ENCODE peak calls at places on chromosomes 5 and 9, in five cellular contexts. X is hepatocyte; R is CD8-positive, alpha-beta memory T cell; Y is A673; I is HCT116. B is an unnamed sample.
A peak's percentile ranks its signal among the peaks of the same experiment; 100 is the strongest.

GRCh38 chr5:148145916-148146315 is 22.4 kb upstream of the SPINK14 start:
- DNase-seq in X (peak; percentile 79), R (no peak), Y (peak; percentile 19), I (no peak), B (no peak)

GRCh38 chr5:158876263-158876942 is 223.3 kb downstream of the EBF1 start:
- DNase-seq in X (no peak), R (no peak), Y (no peak), I (no peak), B (no peak)

GRCh38 chr9:110389148-110389783 is 51.6 kb upstream of the TXNDC8 start:
- DNase-seq in X (no peak), R (no peak), Y (no peak), I (no peak), B (no peak)

GRCh38 chr5:156522651-156523529 is 195.9 kb downstream of the SGCD start:
- DNase-seq in X (no peak), R (no peak), Y (no peak), I (no peak), B (no peak)

GRCh38 chr9:1832960-1833359 is 182.2 kb upstream of the SMARCA2 start:
- DNase-seq in X (no peak), R (no peak), Y (no peak), I (no peak), B (no peak)

GRCh38 chr5:135129307-135129706 is 95.3 kb upstream of the PITX1 start:
- DNase-seq in X (no peak), R (no peak), Y (no peak), I (no peak), B (no peak)

GRCh38 chr9:91047993-91048607 is 246.5 kb downstream of the SYK start:
- DNase-seq in X (no peak), R (no peak), Y (no peak), I (no peak), B (no peak)

GRCh38 chr5:127072861-127073846 is at the start of gene C5orf63:
- DNase-seq in X (no peak), R (peak; percentile 56), Y (peak; percentile 52), I (peak; percentile 8), B (no peak)

GRCh38 chr9:69049094-69049493 is 13.5 kb downstream of the FXN start:
- DNase-seq in X (no peak), R (no peak), Y (no peak), I (no peak), B (no peak)

GRCh38 chr5:140114341-140115185 is 654 bp downstream of the PURA start:
- DNase-seq in X (peak; percentile 72), R (peak; percentile 34), Y (peak; percentile 38), I (no peak), B (peak; percentile 64)

GRCh38 chr5:87541033-87541432 is 128.3 kb upstream of the CCNH start:
- DNase-seq in X (peak; percentile 46), R (no peak), Y (peak; percentile 79), I (peak; percentile 34), B (peak; percentile 63)

GRCh38 chr9:21761309-21761901 is 41.0 kb upstream of the MTAP start:
- DNase-seq in X (no peak), R (no peak), Y (no peak), I (no peak), B (no peak)

GRCh38 chr9:123680382-123680781 is 249.5 kb downstream of the DENND1A start:
- DNase-seq in X (no peak), R (no peak), Y (no peak), I (no peak), B (no peak)

GRCh38 chr9:21155501-21155900 is 11.0 kb downstream of the IFNA21 start:
- DNase-seq in X (no peak), R (no peak), Y (no peak), I (no peak), B (no peak)

GRCh38 chr9:97710356-97711222 is 13.4 kb upstream of the XPA start:
- DNase-seq in X (peak; percentile 87), R (peak; percentile 26), Y (peak; percentile 68), I (peak; percentile 47), B (peak; percentile 58)

GRCh38 chr5:81241001-81241400 is 7.9 kb downstream of the CKMT2 start:
- DNase-seq in X (no peak), R (no peak), Y (no peak), I (no peak), B (no peak)

GRCh38 chr5:127313847-127314473 is 23.4 kb downstream of the MEGF10 start:
- DNase-seq in X (peak; percentile 61), R (peak; percentile 41), Y (peak; percentile 69), I (peak; percentile 33), B (peak; percentile 77)

GRCh38 chr9:84667571-84668203 is 1.8 kb upstream of the NTRK2 start:
- DNase-seq in X (peak; percentile 14), R (no peak), Y (peak; percentile 36), I (no peak), B (no peak)

GRCh38 chr5:76030343-76030742 is 52.8 kb upstream of the SV2C start:
- DNase-seq in X (no peak), R (no peak), Y (no peak), I (no peak), B (no peak)

GRCh38 chr5:107418071-107418470 is 252.7 kb downstream of the EFNA5 start:
- DNase-seq in X (no peak), R (no peak), Y (no peak), I (no peak), B (no peak)

GRCh38 chr9:132697230-132697629 is 27.0 kb downstream of the GTF3C4 start:
- DNase-seq in X (no peak), R (no peak), Y (no peak), I (peak; percentile 13), B (no peak)

GRCh38 chr9:132699926-132700325 is 29.7 kb downstream of the GTF3C4 start:
- DNase-seq in X (no peak), R (no peak), Y (no peak), I (no peak), B (no peak)

GRCh38 chr9:132703336-132703735 is 33.1 kb downstream of the GTF3C4 start:
- DNase-seq in X (no peak), R (no peak), Y (no peak), I (no peak), B (no peak)

GRCh38 chr9:132702254-132702653 is 32.0 kb downstream of the GTF3C4 start:
- DNase-seq in X (no peak), R (no peak), Y (no peak), I (no peak), B (no peak)

DNA sequence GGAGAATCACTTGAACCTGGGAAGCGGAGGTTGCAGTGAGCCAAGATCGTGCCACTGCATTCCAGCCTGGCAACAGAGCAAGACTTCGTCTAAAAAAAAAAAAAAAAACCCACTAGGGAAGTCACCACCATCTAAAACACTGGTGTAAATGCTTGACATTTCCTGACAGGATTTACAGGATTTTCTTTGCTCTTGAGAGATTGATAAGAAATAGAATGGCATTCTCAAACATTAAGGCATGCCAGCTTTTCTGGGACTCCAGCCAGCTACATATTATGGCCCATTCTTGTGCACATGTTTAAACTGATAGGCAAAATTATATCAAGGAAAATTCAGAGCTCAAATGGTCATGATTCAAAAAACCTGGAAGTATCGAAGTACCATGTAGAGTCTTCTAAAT is 28.7 kb downstream of the GTF3C4 start:
- DNase-seq in X (no peak), R (no peak), Y (peak; percentile 35), I (no peak), B (no peak)
- H3K9me3 ChIP-seq in X (no peaks in the 10 kb centered on the region), R (peaks cover 16% of the 10 kb centered on the region), Y (peaks cover 30% of the 10 kb centered on the region), I (peaks cover 10% of the 10 kb centered on the region), B (peaks cover 7% of the 10 kb centered on the region)

GRCh38 chr5:149358818-149359217 is 972 bp downstream of the PCYOX1L start:
- DNase-seq in X (no peak), R (no peak), Y (no peak), I (no peak), B (no peak)
- H3K4me3 ChIP-seq in X (no peak overlapping the region), R (peak overlapping the region; percentile 81), Y (peak overlapping the region; percentile 62), I (peak overlapping the region; percentile 90), B (peak overlapping the region; percentile 73)

GRCh38 chr9:34566972-34567371 is 22.6 kb downstream of the CNTFR start:
- DNase-seq in X (no peak), R (no peak), Y (no peak), I (no peak), B (no peak)
- H3K27me3 ChIP-seq in X (no peaks in the 10 kb centered on the region), R (no peaks in the 10 kb centered on the region), Y (no peaks in the 10 kb centered on the region), I (no peaks in the 10 kb centered on the region), B (no peaks in the 10 kb centered on the region)

GRCh38 chr5:4185127-4185526 is 589.5 kb downstream of the IRX1 start:
- DNase-seq in X (no peak), R (no peak), Y (no peak), I (no peak), B (no peak)

DNA sequence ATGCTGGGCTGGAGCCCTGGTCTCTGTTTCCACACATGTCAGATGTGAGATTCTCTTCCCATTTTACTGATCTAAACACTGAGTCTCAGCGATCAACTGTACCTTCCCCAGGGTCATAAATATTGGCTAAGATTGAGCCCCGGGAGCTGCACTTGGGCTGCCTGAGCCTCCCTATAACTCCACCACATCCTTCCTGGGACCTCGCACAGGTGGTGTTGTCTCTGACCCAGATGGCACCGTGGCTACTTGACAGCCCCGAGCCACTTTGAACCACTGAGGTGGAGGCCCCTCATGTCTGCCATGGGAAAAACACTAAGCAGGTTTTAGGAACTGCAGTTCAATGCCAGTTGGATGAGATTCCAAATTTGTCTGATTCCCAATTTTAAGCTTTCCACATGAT is 586.5 kb downstream of the IRX1 start:
- DNase-seq in X (no peak), R (no peak), Y (no peak), I (no peak), B (no peak)
- H3K9me3 ChIP-seq in X (no peaks in the 10 kb centered on the region), R (no peaks in the 10 kb centered on the region), Y (peaks cover 38% of the 10 kb centered on the region), I (peaks cover 24% of the 10 kb centered on the region), B (no peaks in the 10 kb centered on the region)

GRCh38 chr5:129905467-129906176 is 1.4 kb downstream of the CHSY3 start:
- DNase-seq in X (peak; percentile 51), R (no peak), Y (no peak), I (no peak), B (peak; percentile 7)
- H3K4me3 ChIP-seq in X (peak overlapping the region; percentile 86), R (no peak overlapping the region), Y (no peak overlapping the region), I (peak overlapping the region; percentile 62), B (no peak overlapping the region)

DNA sequence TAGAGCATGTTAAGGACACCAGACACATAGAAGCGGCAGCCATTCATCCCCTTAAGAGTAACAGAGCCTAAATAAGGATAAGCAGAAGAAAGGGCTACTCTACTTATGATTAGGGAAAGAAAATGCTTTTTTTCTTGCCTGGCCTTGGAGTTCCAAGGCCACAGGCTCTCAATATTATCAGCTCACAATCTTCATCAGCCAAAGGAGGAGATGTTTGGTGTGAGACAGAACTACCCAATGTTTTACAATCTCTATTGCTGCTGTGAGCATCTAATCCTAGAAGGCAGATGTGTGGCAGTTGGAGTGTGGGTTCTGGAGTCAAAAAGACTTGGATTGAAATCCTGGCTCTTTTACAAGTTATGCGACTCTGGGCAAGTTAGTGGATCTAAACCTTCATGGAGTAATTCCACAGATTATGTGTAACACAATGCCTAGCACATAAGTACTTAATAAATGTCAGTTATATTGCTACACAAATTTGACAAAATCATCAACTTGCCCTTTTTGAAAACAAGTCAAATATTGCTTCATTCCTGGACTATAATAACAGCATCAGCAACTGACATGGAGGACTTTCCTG is 190.5 kb downstream of the MAPKAP1 start:
- DNase-seq in X (no peak), R (no peak), Y (no peak), I (no peak), B (no peak)
- H3K27me3 ChIP-seq in X (no peaks in the 10 kb centered on the region), R (no peaks in the 10 kb centered on the region), Y (no peaks in the 10 kb centered on the region), I (no peaks in the 10 kb centered on the region), B (no peaks in the 10 kb centered on the region)